ENCODE peak calls at places on chromosomes 4 and X, in four cellular contexts. C, N, F and G are unnamed samples.

GRCh38 chr4:139603576-139604387 is 47.8 kb upstream of the SETD7 start:
- DNase-seq in N (peak), C (no peak), F (peak), G (peak)

GRCh38 chrX:17990542-17990941 is 129.4 kb upstream of the RAI2 start:
- DNase-seq in N (no peak), C (no peak), F (no peak), G (no peak)

GRCh38 chr4:98506462-98507132 is 151.8 kb downstream of the TSPAN5 start:
- DNase-seq in N (peak), C (no peak), F (no peak), G (peak)

GRCh38 chr4:141501931-141502330 is 134.5 kb upstream of the IL15 start:
- DNase-seq in F (no peak), N (no peak), C (no peak), G (no peak)

GRCh38 chr4:147596976-147597375 is 20.2 kb upstream of the TMEM184C start:
- DNase-seq in F (no peak), N (no peak), C (no peak), G (no peak)

GRCh38 chr4:114267976-114268375 is 288.5 kb upstream of the ARSJ start:
- DNase-seq in N (no peak), F (no peak), C (no peak), G (no peak)

GRCh38 chr4:141375855-141376254 is 155.2 kb downstream of the ZNF330 start:
- DNase-seq in F (no peak), N (no peak), C (peak), G (no peak)

GRCh38 chrX:56726609-56727008 is 2.4 kb upstream of the NBDY start:
- DNase-seq in N (peak), F (no peak), C (no peak), G (no peak)

GRCh38 chr4:7757501-7758443 is 181.9 kb downstream of the AFAP1 start:
- DNase-seq in N (no peak), F (no peak), C (no peak), G (no peak)

GRCh38 chrX:21711126-21711847 is 46.6 kb downstream of the SMPX start:
- DNase-seq in C (no peak), N (no peak), F (no peak), G (no peak)

GRCh38 chr4:2936773-2937145 is 26.4 kb downstream of the NOP14 start:
- DNase-seq in C (no peak), F (peak), N (no peak), G (no peak)

GRCh38 chr4:123088521-123088920 is 166.1 kb upstream of the NUDT6 start:
- DNase-seq in N (no peak), F (no peak), C (no peak), G (no peak)

GRCh38 chr4:72440404-72440803 is 128.6 kb downstream of the ADAMTS3 start:
- DNase-seq in C (no peak), F (no peak), N (no peak), G (no peak)

GRCh38 chrX:153688071-153688470 is 345 bp downstream of the SLC6A8 start:
- DNase-seq in N (no peak), C (no peak), F (no peak), G (no peak)

GRCh38 chr4:175405961-175406360 is 406.1 kb downstream of the GPM6A start:
- DNase-seq in F (no peak), C (no peak), N (no peak), G (no peak)

GRCh38 chr4:24949970-24950369 is 37.1 kb upstream of the CCDC149 start:
- DNase-seq in F (no peak), C (no peak), N (no peak), G (no peak)

GRCh38 chrX:96314974-96315373 is 369.7 kb upstream of the DIAPH2 start:
- DNase-seq in C (no peak), F (no peak), N (no peak), G (no peak)

GRCh38 chr4:101604976-101605375 is 185.6 kb upstream of the BANK1 start:
- DNase-seq in C (no peak), N (no peak), F (no peak), G (no peak)

GRCh38 chr4:14871676-14872430 is 130.4 kb upstream of the CPEB2 start:
- DNase-seq in C (no peak), F (no peak), N (peak), G (peak)
- TF ChIP-seq ATF2 in C (no peak), F (no peak), N (no peak), G (no peak)

DNA sequence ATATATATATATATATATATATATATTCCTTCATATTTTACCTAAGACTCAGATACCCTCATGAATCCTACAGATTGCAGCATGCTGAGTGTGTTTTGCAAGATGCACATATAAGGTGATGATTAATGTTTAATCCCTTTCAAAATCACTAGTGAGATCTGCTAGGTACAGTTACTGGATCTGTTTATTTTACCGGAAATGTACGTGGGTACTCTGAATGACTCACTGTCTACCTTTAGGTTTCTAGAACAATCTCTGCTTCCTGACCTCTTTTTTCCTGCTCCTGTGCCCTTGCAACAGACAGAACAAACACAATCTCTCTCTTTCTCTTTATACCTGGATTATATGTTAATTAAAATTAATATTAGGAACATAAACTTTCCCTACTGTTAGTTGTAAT is 379.6 kb downstream of the FAM133A start:
- DNase-seq in N (no peak), F (no peak), C (no peak), G (no peak)
- TF ChIP-seq ATF2 in N (no peak), F (no peak), C (no peak), G (no peak)

GRCh38 chrX:43809463-43809862 is 72.8 kb downstream of the MAOB start:
- DNase-seq in F (no peak), N (no peak), C (no peak), G (no peak)
- TF ChIP-seq ATF2 in F (no peak), N (no peak), C (no peak), G (no peak)

DNA sequence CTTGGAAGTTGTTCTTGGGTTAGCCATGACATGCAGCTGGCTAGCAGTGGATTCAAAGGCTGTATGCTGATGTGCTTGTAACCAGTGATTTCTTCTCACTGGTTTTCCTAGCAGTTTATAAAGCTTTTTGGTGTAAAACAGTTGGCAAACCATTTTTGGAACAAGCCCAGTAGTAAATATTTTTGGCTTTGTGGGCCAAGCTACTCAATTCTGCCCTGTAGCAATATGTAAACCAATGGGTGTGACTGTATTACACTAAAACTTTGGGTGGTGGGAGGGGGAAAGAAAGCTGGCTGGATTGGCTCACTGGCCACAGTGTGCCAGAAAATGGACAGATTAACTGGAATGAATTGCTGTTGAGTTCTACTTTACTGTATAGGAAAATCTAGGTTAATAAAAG is 85.6 kb downstream of the SHROOM2 start:
- DNase-seq in N (no peak), F (no peak), C (no peak), G (no peak)
- TF ChIP-seq ATF2 in N (no peak), F (no peak), C (no peak), G (no peak)

GRCh38 chrX:1393871-1394615 is 2.1 kb upstream of the SLC25A6 start:
- DNase-seq in C (no peak), N (no peak), F (no peak), G (no peak)
- TF ChIP-seq ATF2 in C (no peak), N (no peak), F (no peak), G (no peak)

GRCh38 chr4:28092610-28093009 is 1232.0 kb downstream of the STIM2 start:
- DNase-seq in C (no peak), F (no peak), N (no peak), G (no peak)
- TF ChIP-seq ATF2 in C (no peak), F (no peak), N (no peak), G (no peak)

DNA sequence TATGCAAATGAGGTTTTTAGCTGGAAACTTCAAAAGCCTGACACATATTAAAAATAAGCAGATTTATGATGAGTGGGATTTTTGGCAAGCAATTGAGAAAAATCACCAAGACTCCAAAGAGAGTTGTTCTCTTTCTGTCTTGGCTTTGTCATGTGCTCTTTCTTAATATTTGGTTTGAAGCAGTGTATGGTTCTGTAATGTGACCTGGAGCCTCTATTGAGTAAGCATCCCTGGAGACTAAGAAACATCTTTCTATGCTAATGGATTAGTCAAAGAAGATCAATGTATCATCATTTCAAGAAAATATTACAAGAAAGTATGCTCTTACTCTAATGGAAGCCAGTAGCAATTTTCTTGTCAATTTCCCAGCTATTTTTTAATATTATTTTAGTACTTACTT is 11.7 kb downstream of the TRIM2 start:
- DNase-seq in C (no peak), F (no peak), N (no peak), G (no peak)
- TF ChIP-seq ATF2 in C (no peak), F (no peak), N (no peak), G (no peak)

DNA sequence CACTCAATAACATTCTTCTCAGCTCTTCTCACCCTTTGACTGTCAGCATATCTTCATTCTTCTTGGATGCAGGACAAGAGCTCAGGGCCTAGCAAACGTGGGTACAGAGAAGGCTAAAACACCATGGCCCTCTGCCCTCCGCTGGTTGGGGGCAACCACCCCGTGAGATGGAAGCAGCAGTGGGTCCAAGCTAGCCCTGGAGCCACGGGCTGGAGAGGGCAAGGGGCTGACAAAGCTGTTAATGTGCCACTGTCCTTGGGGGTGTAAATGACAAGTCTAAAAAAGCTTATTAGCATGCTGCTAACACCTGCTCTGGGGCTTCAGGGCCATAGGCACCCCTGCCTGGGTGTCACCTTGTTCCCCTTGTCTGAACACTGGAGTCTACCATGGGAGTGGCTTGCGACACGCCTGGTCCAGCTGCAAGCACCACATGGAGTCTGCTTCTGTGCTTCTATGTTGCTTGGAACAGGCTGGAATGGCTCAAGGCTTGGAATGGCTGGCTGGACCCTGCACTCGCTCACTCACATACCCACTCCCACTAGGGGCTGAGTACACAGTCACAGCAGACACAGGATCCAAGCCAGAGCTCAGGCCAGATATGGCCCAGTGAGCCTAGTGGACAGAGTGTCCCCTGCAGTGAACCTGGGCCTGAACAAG is 246.0 kb downstream of the PCDH10 start:
- DNase-seq in F (no peak), N (no peak), C (no peak), G (no peak)
- TF ChIP-seq ATF2 in F (no peak), N (no peak), C (no peak), G (no peak)

GRCh38 chr4:47646372-47646771 is 161.3 kb downstream of the ATP10D start:
- DNase-seq in F (no peak), N (no peak), C (no peak), G (no peak)
- TF ChIP-seq ATF2 in F (no peak), N (no peak), C (no peak), G (no peak)